ENCODE peak calls at places on chromosomes 3 and 15, in five cellular contexts. H, C, D, O and K are unnamed samples.

GRCh38 chr3:38354588-38355344 is 8.2 kb downstream of the XYLB start:
- DNase-seq in D (no peak), H (peak), O (peak), C (no peak), K (no peak)

GRCh38 chr3:123296836-123297626 is 95.3 kb downstream of the SEC22A start:
- DNase-seq in H (no peak), O (no peak), D (no peak), C (no peak), K (no peak)

GRCh38 chr15:63049747-63050439 is 7.3 kb downstream of the TPM1 start:
- DNase-seq in H (no peak), D (no peak), C (no peak), O (no peak), K (no peak)

GRCh38 chr3:126828306-126828705 is 124.3 kb downstream of the CHCHD6 start:
- DNase-seq in D (no peak), H (no peak), C (no peak), O (no peak), K (no peak)

GRCh38 chr3:146813496-146813895 is 208.3 kb upstream of the PLSCR5 start:
- DNase-seq in D (no peak), O (no peak), C (no peak), H (peak), K (no peak)

GRCh38 chr3:45054196-45054857 is 28.2 kb downstream of the CLEC3B start:
- DNase-seq in H (peak), C (no peak), D (no peak), O (no peak), K (no peak)

GRCh38 chr3:16849795-16850194 is 35.0 kb upstream of the PLCL2 start:
- DNase-seq in H (peak), D (no peak), C (no peak), O (no peak), K (no peak)

GRCh38 chr15:66008920-66009572 is 139.8 kb downstream of the RAB11A start:
- DNase-seq in D (no peak), H (peak), O (no peak), C (no peak), K (no peak)

GRCh38 chr15:69154684-69155083 is 5.8 kb upstream of the GLCE start:
- DNase-seq in O (no peak), C (no peak), H (peak), D (no peak), K (no peak)